ENCODE peak calls at places on chromosome 10, in six cellular contexts. S, I, D, K, R and T are unnamed samples.

GRCh38 chr10:80046629-80047441 is 31.6 kb upstream of the TMEM254 start:
- DNase-seq in S (peak), I (peak), D (no peak), K (peak), R (peak), T (peak)

GRCh38 chr10:125056161-125057132 is 103.9 kb downstream of the CTBP2 start:
- DNase-seq in S (no peak), I (no peak), D (no peak), K (no peak), R (no peak), T (no peak)

GRCh38 chr10:48600645-48601505 is 4.0 kb downstream of the ARHGAP22 start:
- DNase-seq in S (no peak), I (no peak), D (no peak), K (no peak), R (no peak), T (no peak)

GRCh38 chr10:60293797-60294196 is 95.9 kb downstream of the ANK3 start:
- DNase-seq in S (no peak), I (no peak), D (no peak), K (no peak), R (no peak), T (no peak)

GRCh38 chr10:23314835-23315239 is 29.8 kb downstream of the C10orf67 start:
- DNase-seq in S (no peak), I (peak), D (no peak), K (no peak), R (peak), T (peak)

GRCh38 chr10:123380491-123381085 is 226.4 kb downstream of the BUB3 start:
- DNase-seq in S (no peak), I (no peak), D (peak), K (no peak), R (peak), T (no peak)

GRCh38 chr10:112919721-112920120 is 30.3 kb upstream of the TCF7L2 start:
- DNase-seq in S (no peak), I (no peak), D (no peak), K (no peak), R (no peak), T (no peak)

GRCh38 chr10:50396491-50397311 is 145.4 kb upstream of the ASAH2 start:
- DNase-seq in S (no peak), I (no peak), D (no peak), K (no peak), R (no peak), T (no peak)

GRCh38 chr10:43305881-43306280 is 39.0 kb upstream of the RASGEF1A start:
- DNase-seq in S (no peak), I (no peak), D (no peak), K (no peak), R (no peak), T (no peak)

GRCh38 chr10:30775779-30776591 is 146.4 kb upstream of the LYZL2 start:
- DNase-seq in S (no peak), I (peak), D (no peak), K (no peak), R (no peak), T (no peak)

GRCh38 chr10:71850745-71851629 is at the start of gene PSAP:
- DNase-seq in S (peak), I (peak), D (peak), K (peak), R (peak), T (peak)

GRCh38 chr10:112775892-112776679 is 174.0 kb upstream of the TCF7L2 start:
- DNase-seq in S (no peak), I (no peak), D (no peak), K (no peak), R (peak), T (no peak)

GRCh38 chr10:133442191-133442966 is 11.4 kb upstream of the SCART1 start:
- DNase-seq in S (no peak), I (no peak), D (no peak), K (no peak), R (no peak), T (peak)

GRCh38 chr10:70858759-70859158 is 29.6 kb downstream of the PCBD1 start:
- DNase-seq in S (no peak), I (no peak), D (no peak), K (no peak), R (no peak), T (no peak)

GRCh38 chr10:97991875-97992274 is 38.5 kb downstream of the CRTAC1 start:
- DNase-seq in S (no peak), I (no peak), D (no peak), K (no peak), R (peak), T (no peak)

GRCh38 chr10:12690525-12691139 is 310.9 kb downstream of the CCDC3 start:
- DNase-seq in S (no peak), I (no peak), D (peak), K (no peak), R (no peak), T (no peak)

GRCh38 chr10:3060481-3060889 is 6.9 kb upstream of the PFKP start:
- DNase-seq in S (no peak), I (no peak), D (no peak), K (no peak), R (no peak), T (no peak)

GRCh38 chr10:113021268-113022028 is 71.4 kb downstream of the TCF7L2 start:
- DNase-seq in S (no peak), I (no peak), D (no peak), K (no peak), R (no peak), T (no peak)

GRCh38 chr10:49700211-49700610 is 20.8 kb downstream of the C10orf53 start:
- DNase-seq in S (no peak), I (no peak), D (no peak), K (no peak), R (no peak), T (no peak)

GRCh38 chr10:133168617-133169031 is 8.6 kb downstream of the KNDC1 start:
- DNase-seq in S (no peak), I (no peak), D (no peak), K (no peak), R (no peak), T (no peak)

GRCh38 chr10:71419750-71420149 is 23.0 kb downstream of the CDH23 start:
- DNase-seq in S (no peak), I (no peak), D (no peak), K (no peak), R (no peak), T (no peak)

GRCh38 chr10:85614566-85614965 is 752.0 kb downstream of the GRID1 start:
- DNase-seq in S (no peak), I (no peak), D (no peak), K (no peak), R (no peak), T (no peak)

GRCh38 chr10:87861034-87861433 is 2.3 kb downstream of the KLLN start:
- DNase-seq in S (no peak), I (no peak), D (no peak), K (no peak), R (no peak), T (no peak)

GRCh38 chr10:88642991-88643390 is 21.3 kb upstream of the LIPF start:
- DNase-seq in S (no peak), I (no peak), D (no peak), K (no peak), R (no peak), T (no peak)

GRCh38 chr10:126839094-126839761 is 66.0 kb upstream of the DOCK1 start:
- DNase-seq in S (no peak), I (no peak), D (peak), K (no peak), R (no peak), T (no peak)

GRCh38 chr10:101292194-101293006 is 61.6 kb upstream of the BTRC start:
- DNase-seq in S (no peak), I (no peak), D (no peak), K (no peak), R (no peak), T (no peak)

GRCh38 chr10:29056729-29057128 is 232.1 kb upstream of the LYZL1 start:
- DNase-seq in S (no peak), I (no peak), D (no peak), K (no peak), R (no peak), T (no peak)

GRCh38 chr10:117418121-117418520 is 42.9 kb upstream of the PDZD8 start:
- DNase-seq in S (no peak), I (no peak), D (no peak), K (no peak), R (no peak), T (no peak)

GRCh38 chr10:11476035-11476434 is 135.4 kb downstream of the USP6NL start:
- DNase-seq in S (no peak), I (no peak), D (no peak), K (no peak), R (no peak), T (no peak)

GRCh38 chr10:18486444-18486843 is 164.9 kb downstream of the NSUN6 start:
- DNase-seq in S (no peak), I (no peak), D (no peak), K (no peak), R (no peak), T (no peak)

GRCh38 chr10:114024876-114025609 is 18.6 kb upstream of the ADRB1 start:
- DNase-seq in S (no peak), I (no peak), D (no peak), K (peak), R (no peak), T (no peak)

GRCh38 chr10:100009283-100009792 is 409 bp downstream of the DNMBP start:
- DNase-seq in S (peak), I (no peak), D (no peak), K (no peak), R (peak), T (no peak)

GRCh38 chr10:122213766-122214165 is 57.3 kb upstream of the BTBD16 start:
- DNase-seq in S (no peak), I (no peak), D (no peak), K (no peak), R (no peak), T (no peak)

GRCh38 chr10:119595715-119596515 is 849 bp downstream of the TIAL1 start:
- DNase-seq in S (peak), I (peak), D (no peak), K (peak), R (no peak), T (peak)

GRCh38 chr10:86709786-86710185 is 41.5 kb downstream of the LDB3 start:
- DNase-seq in S (no peak), I (no peak), D (no peak), K (no peak), R (no peak), T (no peak)

GRCh38 chr10:114545071-114545470 is 113.0 kb downstream of the ABLIM1 start:
- DNase-seq in S (no peak), I (no peak), D (no peak), K (no peak), R (no peak), T (no peak)

GRCh38 chr10:122780391-122780790 is 65.3 kb downstream of the CUZD1 start:
- DNase-seq in S (no peak), I (no peak), D (no peak), K (no peak), R (no peak), T (no peak)

GRCh38 chr10:114477285-114477684 is 73.0 kb upstream of the AFAP1L2 start:
- DNase-seq in S (no peak), I (no peak), D (no peak), K (no peak), R (peak), T (no peak)

GRCh38 chr10:59625842-59626522 is 83.7 kb downstream of the SLC16A9 start:
- DNase-seq in S (peak), I (peak), D (peak), K (peak), R (peak), T (peak)